ENCODE peak calls at places on chromosomes 4 and X, in nine cellular contexts. Q is NT2/D1; Z is AG04450; C is uterus; S is psoas muscle; N is CD8-positive, alpha-beta memory T cell; U is cardiac fibroblast; X is stomach; J is fibroblast of lung. W is an unnamed sample.

GRCh38 chr4:170004656-170005250 is 21.4 kb downstream of the MFAP3L start:
- DNase-seq in N (no peak), C (peak; percentile 34), Z (no peak), X (no peak), U (no peak), J (peak; percentile 85), Q (no peak), S (no peak), W (no peak)

GRCh38 chrX:133921764-133922389 is 63.5 kb downstream of the GPC3 start:
- DNase-seq in J (no peak), X (peak; percentile 72), C (no peak), S (peak; percentile 53), U (peak; percentile 26), N (no peak), Q (peak; percentile 11), Z (no peak), W (no peak)

GRCh38 chr4:2489841-2490552 is 21.1 kb downstream of the RNF4 start:
- DNase-seq in Z (no peak), N (no peak), J (no peak), X (no peak), C (no peak), U (peak; percentile 17), Q (no peak), S (no peak), W (no peak)

GRCh38 chrX:69117876-69118526 is 47.3 kb downstream of the PJA1 start:
- DNase-seq in Z (no peak), Q (no peak), S (no peak), C (no peak), X (no peak), U (peak; percentile 18), J (no peak), N (no peak), W (no peak)

GRCh38 chr4:8600266-8600665 is 7.7 kb downstream of the CPZ start:
- DNase-seq in X (no peak), C (no peak), N (no peak), Z (no peak), U (no peak), J (no peak), S (no peak), Q (no peak), W (no peak)

GRCh38 chr4:37549003-37549402 is 137.2 kb downstream of the RELL1 start:
- DNase-seq in J (peak; percentile 96), U (peak; percentile 76), Z (no peak), S (no peak), Q (no peak), X (no peak), N (no peak), C (no peak), W (peak; percentile 75)

GRCh38 chrX:43716144-43716543 is 60.0 kb downstream of the MAOA start:
- DNase-seq in Q (no peak), J (no peak), Z (no peak), N (no peak), U (no peak), C (no peak), X (no peak), S (no peak), W (no peak)

GRCh38 chrX:72269671-72270251 is 7.3 kb downstream of the RPS4X start:
- DNase-seq in X (no peak), J (peak; percentile 76), C (no peak), S (no peak), Q (no peak), Z (no peak), N (no peak), U (peak; percentile 47), W (peak; percentile 39)

GRCh38 chr4:141548791-141549190 is 87.6 kb upstream of the IL15 start:
- DNase-seq in U (no peak), J (peak; percentile 33), Q (no peak), X (no peak), N (no peak), Z (peak; percentile 8), C (no peak), S (no peak), W (no peak)

GRCh38 chr4:145934434-145935047 is 4.1 kb downstream of the ZNF827 start:
- DNase-seq in Z (no peak), J (no peak), S (no peak), C (no peak), X (no peak), N (no peak), U (no peak), Q (no peak), W (no peak)
- H3K4me3 ChIP-seq in Z (no peak overlapping the region), J (no peak overlapping the region), S (no peak overlapping the region), C (no peak overlapping the region), X (no peak overlapping the region), N (no peak overlapping the region), U (no peak overlapping the region), Q (no peak overlapping the region), W (no peak overlapping the region)

GRCh38 chr4:132619968-132620367 is 529.1 kb upstream of the PCDH10 start:
- DNase-seq in J (no peak), C (no peak), U (no peak), Z (no peak), N (no peak), S (no peak), X (no peak), Q (no peak), W (no peak)
- H3K4me3 ChIP-seq in J (no peak overlapping the region), C (no peak overlapping the region), U (no peak overlapping the region), Z (no peak overlapping the region), N (no peak overlapping the region), S (no peak overlapping the region), X (no peak overlapping the region), Q (no peak overlapping the region), W (no peak overlapping the region)

DNA sequence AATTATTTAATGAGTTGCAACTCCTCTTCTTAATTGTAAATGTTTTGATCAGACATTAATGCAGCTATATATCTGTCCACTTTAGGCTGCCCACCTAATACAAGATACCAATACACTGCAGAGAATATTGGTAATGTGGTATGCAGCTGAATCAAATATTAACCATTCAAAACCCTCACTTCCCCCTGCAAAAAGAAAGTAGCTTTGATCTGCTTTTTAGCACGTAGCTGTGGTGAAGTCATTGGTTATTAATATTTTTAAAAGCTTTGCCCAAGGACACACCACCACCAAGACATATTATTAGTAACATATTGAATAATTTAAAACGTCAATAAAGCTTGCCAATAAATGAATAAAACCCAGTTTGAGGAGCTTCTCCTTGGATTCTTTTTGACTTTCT is 28.6 kb upstream of the CYP2U1 start:
- DNase-seq in Q (no peak), X (no peak), S (no peak), C (no peak), Z (no peak), J (no peak), N (no peak), U (no peak), W (no peak)
- H3K4me3 ChIP-seq in Q (no peak overlapping the region), X (no peak overlapping the region), S (no peak overlapping the region), C (no peak overlapping the region), Z (no peak overlapping the region), J (no peak overlapping the region), N (no peak overlapping the region), U (no peak overlapping the region), W (no peak overlapping the region)

DNA sequence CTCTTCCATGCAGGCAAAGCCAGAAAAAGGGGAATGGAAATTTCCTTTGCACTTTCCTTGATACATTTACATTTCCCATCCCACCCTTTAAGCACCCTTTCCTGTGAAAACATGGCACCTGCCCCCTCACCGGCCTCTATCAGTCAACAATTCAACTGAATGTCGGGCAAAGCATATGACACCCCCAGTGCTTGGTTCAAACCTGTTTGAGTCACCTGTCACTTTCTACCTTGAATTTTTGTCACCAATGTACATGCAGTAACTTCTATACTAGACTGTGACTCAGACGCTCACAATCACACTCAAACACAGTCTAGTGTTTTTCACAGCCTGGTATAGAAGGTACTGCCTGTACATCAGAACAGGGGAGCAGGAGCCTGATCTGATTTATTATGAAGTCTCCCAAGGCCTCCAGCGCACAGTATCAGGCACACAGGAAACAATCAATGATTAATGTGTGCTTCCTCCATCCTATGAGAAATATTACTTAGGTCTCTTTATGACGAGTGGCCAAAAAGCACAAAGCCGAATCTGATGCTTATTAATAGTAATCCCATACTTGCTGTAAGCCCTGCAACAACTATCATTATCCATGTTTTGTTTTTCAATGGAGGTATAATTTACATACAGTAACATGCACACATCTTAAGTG is 49.2 kb upstream of the FAM9C start:
- DNase-seq in X (no peak), J (no peak), S (no peak), C (no peak), Q (no peak), Z (no peak), N (no peak), U (no peak), W (no peak)
- H3K4me3 ChIP-seq in X (no peak overlapping the region), J (no peak overlapping the region), S (no peak overlapping the region), C (no peak overlapping the region), Q (no peak overlapping the region), Z (no peak overlapping the region), N (peak overlapping the region; percentile 51), U (no peak overlapping the region), W (no peak overlapping the region)

DNA sequence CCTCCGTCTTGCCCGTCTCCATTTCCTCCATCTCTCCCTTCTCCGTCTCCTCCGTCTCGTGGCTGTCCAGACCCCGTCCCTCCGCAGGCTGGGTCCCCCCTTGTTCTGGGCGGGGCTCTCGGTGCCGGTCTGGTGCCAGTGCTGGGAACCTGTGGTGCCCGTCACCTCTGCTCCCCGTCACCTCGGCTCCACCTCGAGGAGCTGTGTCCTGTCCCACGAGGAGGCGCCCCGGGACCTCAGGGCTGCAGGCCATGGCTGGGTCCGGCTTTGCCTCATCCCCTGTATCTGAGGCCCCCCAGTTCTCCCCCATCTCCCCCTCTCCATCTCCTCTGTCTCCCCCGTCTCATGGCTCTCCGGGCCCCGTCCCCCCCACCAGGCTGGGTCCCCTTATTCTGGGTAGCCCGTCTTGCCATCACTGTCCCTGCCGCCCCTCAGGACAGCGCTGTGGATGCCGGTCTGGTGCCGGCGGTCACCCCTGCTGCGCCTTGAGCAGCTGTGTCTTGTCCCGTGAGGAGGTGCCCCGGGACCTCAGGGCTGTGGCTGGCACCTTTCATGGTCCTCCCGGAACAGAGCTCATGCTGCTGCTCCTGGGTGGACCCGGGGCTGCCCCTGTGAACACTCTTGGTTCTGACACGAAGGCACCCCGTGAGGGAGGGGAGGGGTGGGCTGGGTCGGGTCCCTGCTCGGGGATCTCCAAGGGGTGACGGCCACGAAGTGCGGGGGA is 13.3 kb upstream of the GTPBP6 start:
- DNase-seq in C (no peak), Q (no peak), X (no peak), N (no peak), S (peak; percentile 54), J (no peak), U (no peak), Z (no peak), W (no peak)
- H3K4me3 ChIP-seq in C (no peak overlapping the region), Q (no peak overlapping the region), X (peak overlapping the region; percentile 18), N (no peak overlapping the region), S (no peak overlapping the region), J (no peak overlapping the region), U (no peak overlapping the region), Z (no peak overlapping the region), W (peak overlapping the region; percentile 23)

DNA sequence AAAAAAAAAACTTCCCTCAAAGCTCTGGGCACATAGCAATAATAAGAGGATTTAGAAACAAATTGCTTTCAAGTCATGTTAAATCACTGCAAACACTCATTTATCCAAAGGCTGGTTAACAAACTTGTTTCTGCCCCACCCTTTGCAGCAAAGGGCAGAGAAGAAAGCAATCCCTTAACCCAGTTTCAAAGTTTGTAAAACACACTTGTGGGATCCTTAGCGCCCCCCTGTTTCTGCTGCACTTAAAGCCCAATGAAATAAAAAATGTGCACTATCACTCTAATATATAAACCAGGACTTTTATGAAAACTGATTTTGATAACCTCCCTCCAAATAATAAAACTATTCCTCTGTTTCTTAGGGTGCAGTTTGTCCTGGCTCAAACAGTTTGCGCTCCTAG is 3.3 kb upstream of the PCDH10 start:
- DNase-seq in U (no peak), J (no peak), X (no peak), Q (no peak), Z (no peak), N (no peak), C (no peak), S (no peak), W (no peak)
- H3K4me3 ChIP-seq in U (peak overlapping the region; percentile 54), J (peak overlapping the region; percentile 59), X (no peak overlapping the region), Q (peak overlapping the region; percentile 15), Z (peak overlapping the region; percentile 61), N (no peak overlapping the region), C (no peak overlapping the region), S (no peak overlapping the region), W (peak overlapping the region; percentile 66)